ENCODE peak calls at places on chromosomes 11 and 22, in ten cellular contexts. Q is NCI-H2171, K is SK-N-SH, L is fibroblast of the conjunctiva, W is HCT116, G is glutamatergic neuron, J is substantia nigra, S is amniotic stem cell, B is thoracic aorta, F is Peyer's patch. D is an unnamed sample.

GRCh38 chr22:22936915-22937656 is 49.5 kb downstream of the IGLL5 start:
- DNase-seq in J (no peak), S (no peak), G (no peak), F (no peak), B (no peak), K (no peak), Q (no peak), L (no peak), W (no peak), D (no peak)

GRCh38 chr22:18156878-18157713 is 7.1 kb downstream of the USP18 start:
- DNase-seq in B (peak; percentile 47), S (peak; percentile 97), W (peak; percentile 33), G (peak; percentile 88), Q (peak; percentile 52), L (peak; percentile 83), K (peak; percentile 83), F (peak; percentile 75), J (peak; percentile 43), D (no peak)

GRCh38 chr11:14645247-14645912 is 1.8 kb downstream of the PDE3B start:
- DNase-seq in S (no peak), G (no peak), K (peak; percentile 21), F (no peak), Q (no peak), W (no peak), B (no peak), L (no peak), J (no peak), D (no peak)

GRCh38 chr22:32764330-32765116 is 37.0 kb upstream of the TIMP3 start:
- DNase-seq in J (no peak), K (no peak), G (no peak), Q (no peak), S (no peak), L (peak; percentile 82), W (no peak), F (peak; percentile 56), B (no peak), D (no peak)

GRCh38 chr11:107676341-107676740 is 35.5 kb downstream of the SLN start:
- DNase-seq in K (no peak), S (no peak), G (no peak), Q (no peak), L (no peak), B (no peak), F (no peak), W (no peak), J (no peak), D (no peak)

GRCh38 chr11:121586727-121587126 is 134.0 kb upstream of the SORL1-AS1 start:
- DNase-seq in F (peak; percentile 82), J (no peak), S (no peak), B (no peak), L (no peak), W (no peak), G (no peak), Q (no peak), K (no peak), D (no peak)

GRCh38 chr11:87006035-87006434 is 31.7 kb upstream of the TMEM135 start:
- DNase-seq in K (no peak), Q (no peak), G (no peak), F (no peak), B (no peak), S (no peak), J (no peak), L (no peak), W (no peak), D (no peak)

GRCh38 chr11:35787626-35788025 is 125.1 kb downstream of the TRIM44 start:
- DNase-seq in Q (no peak), K (no peak), J (peak; percentile 11), W (no peak), F (no peak), L (no peak), B (no peak), S (no peak), G (no peak), D (no peak)

GRCh38 chr11:119891392-119891791 is 162.4 kb upstream of the NECTIN1 start:
- DNase-seq in K (peak; percentile 74), J (peak; percentile 84), W (no peak), B (no peak), G (no peak), F (no peak), Q (no peak), L (no peak), S (no peak), D (no peak)

GRCh38 chr22:46727813-46728364 is 10.2 kb downstream of the CERK start:
- DNase-seq in B (no peak), Q (no peak), L (no peak), W (no peak), J (no peak), S (no peak), K (no peak), F (no peak), G (no peak), D (no peak)

GRCh38 chr11:70364745-70365535 is 33.4 kb upstream of the CTTN start:
- DNase-seq in S (no peak), F (no peak), K (no peak), J (no peak), L (no peak), G (no peak), B (no peak), Q (no peak), W (no peak), D (no peak)

GRCh38 chr11:110327508-110327907 is 31.1 kb upstream of the RDX start:
- DNase-seq in S (no peak), L (no peak), Q (no peak), J (no peak), W (no peak), K (no peak), F (no peak), B (no peak), G (no peak), D (no peak)

GRCh38 chr11:123111465-123111864 is 49.5 kb upstream of the HSPA8 start:
- DNase-seq in Q (no peak), F (no peak), B (no peak), L (no peak), S (no peak), G (no peak), W (peak; percentile 47), K (peak; percentile 64), J (no peak), D (peak; percentile 48)

GRCh38 chr22:50276143-50276542 is 6.0 kb upstream of the MAPK11 start:
- DNase-seq in Q (no peak), J (peak; percentile 89), K (peak; percentile 79), W (no peak), B (no peak), G (peak; percentile 70), S (no peak), F (peak; percentile 82), L (no peak), D (no peak)

GRCh38 chr11:83249972-83250593 is 36.1 kb downstream of the CCDC90B start:
- DNase-seq in F (no peak), W (peak; percentile 21), B (no peak), K (peak; percentile 51), S (peak; percentile 3), G (no peak), J (no peak), L (peak; percentile 56), Q (no peak), D (no peak)

GRCh38 chr22:38653741-38654140 is 2.5 kb downstream of the FAM227A start:
- DNase-seq in Q (no peak), F (no peak), B (no peak), S (no peak), K (no peak), L (no peak), J (no peak), W (no peak), G (no peak), D (no peak)

GRCh38 chr11:116697011-116697410 is 75.8 kb downstream of the BUD13 start:
- DNase-seq in J (no peak), K (no peak), L (no peak), B (no peak), W (no peak), F (peak; percentile 40), S (no peak), Q (no peak), G (no peak), D (no peak)

GRCh38 chr11:102306048-102306575 is 11.2 kb upstream of the BIRC3 start:
- DNase-seq in B (no peak), L (no peak), F (peak; percentile 91), Q (no peak), S (no peak), J (peak; percentile 21), W (no peak), K (peak; percentile 33), G (no peak), D (no peak)

D was measured in Panc1.